ENCODE peak calls at places on chromosome 2, in five cellular contexts. O is fibroblast of villous mesenchyme, C is bronchial epithelial cell, E is astrocyte, T is PC-9. G is an unnamed sample.

GRCh38 chr2:159089543-159089942 is 121.1 kb downstream of the TANC1 start:
- DNase-seq in O (no peak), C (no peak), E (no peak), T (no peak), G (no peak)

GRCh38 chr2:105796131-105796638 is 51.5 kb downstream of the NCK2 start:
- DNase-seq in O (peak), C (no peak), E (no peak), T (no peak), G (no peak)

GRCh38 chr2:143705108-143705686 is 576.0 kb downstream of the ARHGAP15 start:
- DNase-seq in O (peak), C (peak), E (peak), T (no peak), G (peak)

GRCh38 chr2:168119519-168120141 is 127.8 kb downstream of the STK39 start:
- DNase-seq in O (peak), C (peak), E (peak), T (no peak), G (peak)

GRCh38 chr2:231335591-231335990 is 59.9 kb upstream of the B3GNT7 start:
- DNase-seq in O (no peak), C (no peak), E (no peak), T (no peak), G (no peak)

GRCh38 chr2:150410809-150411208 is 76.7 kb downstream of the RND3 start:
- DNase-seq in O (peak), C (no peak), E (peak), T (peak), G (peak)

GRCh38 chr2:28434600-28434989 is 41.9 kb downstream of the FOSL2 start:
- DNase-seq in O (no peak), C (no peak), E (no peak), T (no peak), G (no peak)

GRCh38 chr2:239726091-239726591 is 299.0 kb downstream of the NDUFA10 start:
- DNase-seq in O (no peak), C (no peak), E (no peak), T (no peak), G (no peak)

GRCh38 chr2:153770359-153770991 is 101.2 kb upstream of the GALNT13 start:
- DNase-seq in O (peak), C (no peak), E (no peak), T (no peak), G (no peak)

GRCh38 chr2:241584446-241584845 is 25.9 kb downstream of the BOK start:
- DNase-seq in O (peak), C (peak), E (peak), T (peak), G (peak)

GRCh38 chr2:121257476-121257831 is 27.5 kb downstream of the TFCP2L1 start:
- DNase-seq in O (no peak), C (no peak), E (no peak), T (no peak), G (no peak)

GRCh38 chr2:106261871-106262321 is 67.8 kb upstream of the UXS1 start:
- DNase-seq in O (no peak), C (peak), E (no peak), T (no peak), G (no peak)

GRCh38 chr2:229713371-229714079 is 830 bp downstream of the DNER start:
- DNase-seq in O (no peak), C (no peak), E (no peak), T (no peak), G (peak)

GRCh38 chr2:239873656-239874635 is 151.2 kb downstream of the NDUFA10 start:
- DNase-seq in O (no peak), C (no peak), E (no peak), T (no peak), G (no peak)

GRCh38 chr2:128314348-128315121 is 4.1 kb downstream of the HS6ST1 start:
- DNase-seq in O (no peak), C (no peak), E (no peak), T (no peak), G (no peak)

G was measured in M059J.